ENCODE peak calls at places on chromosomes 11 and 22, in six cellular contexts. R, Y, X, E, H and O are unnamed samples.
A peak's percentile ranks its signal among the peaks of the same experiment; 100 is the strongest.

GRCh38 chr11:1727861-1728260 is 22.5 kb downstream of the IFITM10 start:
- DNase-seq in R (no peak), Y (no peak), X (no peak), E (no peak), H (no peak), O (no peak)

GRCh38 chr22:44030702-44031082 is 6.6 kb downstream of the PARVB start:
- DNase-seq in R (no peak), Y (no peak), X (no peak), E (no peak), H (no peak), O (no peak)

GRCh38 chr22:43851979-43852307 is 10.4 kb downstream of the SULT4A1 start:
- DNase-seq in R (no peak), Y (no peak), X (no peak), E (no peak), H (no peak), O (no peak)

GRCh38 chr11:23725752-23726151 is 771.1 kb upstream of the LUZP2 start:
- DNase-seq in R (no peak), Y (peak; percentile 27), X (no peak), E (no peak), H (no peak), O (no peak)

GRCh38 chr11:36233226-36233625 is 56.0 kb downstream of the COMMD9 start:
- DNase-seq in R (no peak), Y (peak; percentile 9), X (no peak), E (no peak), H (no peak), O (no peak)

GRCh38 chr11:126345759-126346585 is 9.5 kb upstream of the ST3GAL4 start:
- DNase-seq in R (no peak), Y (peak; percentile 70), X (no peak), E (peak; percentile 82), H (peak; percentile 78), O (peak; percentile 67)

GRCh38 chr22:48953103-48953720 is 874.5 kb downstream of the BRD1 start:
- DNase-seq in R (no peak), Y (no peak), X (no peak), E (no peak), H (no peak), O (no peak)

GRCh38 chr11:45166604-45166897 is 20.1 kb downstream of the PRDM11 start:
- DNase-seq in R (no peak), Y (no peak), X (no peak), E (no peak), H (no peak), O (no peak)

GRCh38 chr22:46584081-46584903 is 35.9 kb upstream of the GRAMD4 start:
- DNase-seq in R (no peak), Y (no peak), X (peak; percentile 2), E (no peak), H (peak; percentile 19), O (peak; percentile 80)

GRCh38 chr11:20238712-20239111 is 78.4 kb upstream of the DBX1 start:
- DNase-seq in R (no peak), Y (no peak), X (no peak), E (no peak), H (peak; percentile 9), O (no peak)

GRCh38 chr11:119758291-119758690 is 29.3 kb upstream of the NECTIN1 start:
- DNase-seq in R (no peak), Y (peak; percentile 23), X (no peak), E (no peak), H (no peak), O (no peak)

GRCh38 chr11:65504671-65505433 is 6.0 kb downstream of the MALAT1 start:
- DNase-seq in R (no peak), Y (peak; percentile 35), X (no peak), E (no peak), H (no peak), O (no peak)

GRCh38 chr11:46003647-46004046 is 81.2 kb downstream of the LARGE2 start:
- DNase-seq in R (no peak), Y (peak; percentile 20), X (no peak), E (no peak), H (no peak), O (peak; percentile 86)

GRCh38 chr11:123977731-123978347 is at the start of gene OR10S1:
- DNase-seq in R (no peak), Y (no peak), X (no peak), E (no peak), H (no peak), O (no peak)

GRCh38 chr11:14026961-14027360 is 64.4 kb downstream of the SPON1 start:
- DNase-seq in R (no peak), Y (no peak), X (no peak), E (no peak), H (no peak), O (no peak)

GRCh38 chr11:59062602-59063529 is 23.2 kb upstream of the GLYATL1B start:
- DNase-seq in R (no peak), Y (no peak), X (no peak), E (no peak), H (no peak), O (peak; percentile 8)

GRCh38 chr11:13052130-13052541 is 43.0 kb downstream of the RASSF10 start:
- DNase-seq in R (no peak), Y (no peak), X (no peak), E (no peak), H (peak; percentile 19), O (no peak)

GRCh38 chr11:1073261-1073724 is 1.4 kb upstream of the MUC2 start:
- DNase-seq in R (no peak), Y (peak; percentile 20), X (peak; percentile 0), E (peak; percentile 28), H (no peak), O (no peak)

GRCh38 chr11:9263840-9264380 is 1.2 kb downstream of the DENND5A start:
- DNase-seq in R (peak; percentile 60), Y (peak; percentile 42), X (no peak), E (no peak), H (no peak), O (peak; percentile 32)

GRCh38 chr11:60918941-60919275 is 5.0 kb downstream of the TMEM109 start:
- DNase-seq in R (no peak), Y (peak; percentile 72), X (no peak), E (no peak), H (no peak), O (peak; percentile 27)

GRCh38 chr11:72642815-72643511 is 31.3 kb downstream of the PDE2A start:
- DNase-seq in R (peak; percentile 78), Y (peak; percentile 49), X (peak; percentile 45), E (peak; percentile 38), H (peak; percentile 81), O (peak; percentile 70)

GRCh38 chr22:32644252-32645100 is 157.0 kb upstream of the TIMP3 start:
- DNase-seq in R (peak; percentile 23), Y (peak; percentile 65), X (no peak), E (peak; percentile 74), H (no peak), O (no peak)